ENCODE peak calls at places on chromosomes 5 and 9, in seven cellular contexts. X, P, N, C, B, F and E are unnamed samples.

GRCh38 chr5:82004511-82004910 is 32.7 kb downstream of the ATG10 start:
- DNase-seq in X (no peak), P (no peak), N (no peak), C (no peak), B (no peak), F (no peak), E (no peak)

GRCh38 chr9:85483214-85483613 is 258.5 kb downstream of the AGTPBP1 start:
- DNase-seq in X (no peak), P (peak; percentile 18), N (no peak), C (no peak), B (no peak), F (no peak), E (peak; percentile 6)

GRCh38 chr5:115258001-115258400 is 4.7 kb downstream of the PGGT1B start:
- DNase-seq in X (no peak), P (no peak), N (no peak), C (no peak), B (no peak), F (no peak), E (no peak)

GRCh38 chr9:12497790-12498189 is 195.4 kb upstream of the TYRP1 start:
- DNase-seq in X (no peak), P (no peak), N (no peak), C (no peak), B (no peak), F (no peak), E (no peak)

GRCh38 chr5:154967419-154968024 is 26.6 kb downstream of the MRPL22 start:
- DNase-seq in X (no peak), P (no peak), N (peak; percentile 30), C (peak; percentile 22), B (no peak), F (no peak), E (peak; percentile 42)

GRCh38 chr5:180950291-180950949 is 38.2 kb upstream of the BTNL3 start:
- DNase-seq in X (no peak), P (no peak), N (no peak), C (no peak), B (no peak), F (no peak), E (no peak)

GRCh38 chr9:37999501-38000189 is 69.4 kb downstream of the SHB start:
- DNase-seq in X (no peak), P (no peak), N (no peak), C (no peak), B (no peak), F (no peak), E (no peak)

GRCh38 chr5:146765089-146765832 is 113.3 kb downstream of the PPP2R2B start:
- DNase-seq in X (no peak), P (no peak), N (no peak), C (no peak), B (no peak), F (no peak), E (no peak)

GRCh38 chr5:123084730-123085605 is 4.1 kb upstream of the PRDM6 start:
- DNase-seq in X (no peak), P (no peak), N (no peak), C (no peak), B (no peak), F (no peak), E (no peak)

GRCh38 chr5:101995585-101995984 is 300.5 kb downstream of the SLCO4C1 start:
- DNase-seq in X (no peak), P (no peak), N (no peak), C (no peak), B (no peak), F (no peak), E (peak; percentile 9)

GRCh38 chr9:120242397-120242796 is 337.6 kb downstream of the CDK5RAP2 start:
- DNase-seq in X (no peak), P (no peak), N (no peak), C (no peak), B (no peak), F (no peak), E (no peak)
- TF ChIP-seq JUND in X (no peak), P (no peak), N (no peak), C (no peak), B (no peak), F (no peak), E (no peak)

GRCh38 chr5:151079838-151080619 is 805 bp downstream of the TNIP1 start:
- DNase-seq in X (no peak), P (no peak), N (peak; percentile 52), C (peak; percentile 25), B (no peak), F (no peak), E (no peak)
- TF ChIP-seq JUND in X (no peak), P (no peak), N (no peak), C (no peak), B (no peak), F (no peak), E (no peak)

GRCh38 chr5:28404363-28405071 is 1366.1 kb upstream of the CDH9 start:
- DNase-seq in X (no peak), P (no peak), N (no peak), C (no peak), B (no peak), F (no peak), E (no peak)

GRCh38 chr5:28399211-28399610 is 1360.8 kb upstream of the CDH9 start:
- DNase-seq in X (no peak), P (no peak), N (no peak), C (no peak), B (no peak), F (no peak), E (no peak)

GRCh38 chr5:28400076-28400475 is 1361.7 kb upstream of the CDH9 start:
- DNase-seq in X (no peak), P (no peak), N (no peak), C (no peak), B (no peak), F (no peak), E (no peak)

GRCh38 chr5:28403846-28404245 is 1365.5 kb upstream of the CDH9 start:
- DNase-seq in X (no peak), P (no peak), N (no peak), C (no peak), B (no peak), F (no peak), E (peak; percentile 41)

DNA sequence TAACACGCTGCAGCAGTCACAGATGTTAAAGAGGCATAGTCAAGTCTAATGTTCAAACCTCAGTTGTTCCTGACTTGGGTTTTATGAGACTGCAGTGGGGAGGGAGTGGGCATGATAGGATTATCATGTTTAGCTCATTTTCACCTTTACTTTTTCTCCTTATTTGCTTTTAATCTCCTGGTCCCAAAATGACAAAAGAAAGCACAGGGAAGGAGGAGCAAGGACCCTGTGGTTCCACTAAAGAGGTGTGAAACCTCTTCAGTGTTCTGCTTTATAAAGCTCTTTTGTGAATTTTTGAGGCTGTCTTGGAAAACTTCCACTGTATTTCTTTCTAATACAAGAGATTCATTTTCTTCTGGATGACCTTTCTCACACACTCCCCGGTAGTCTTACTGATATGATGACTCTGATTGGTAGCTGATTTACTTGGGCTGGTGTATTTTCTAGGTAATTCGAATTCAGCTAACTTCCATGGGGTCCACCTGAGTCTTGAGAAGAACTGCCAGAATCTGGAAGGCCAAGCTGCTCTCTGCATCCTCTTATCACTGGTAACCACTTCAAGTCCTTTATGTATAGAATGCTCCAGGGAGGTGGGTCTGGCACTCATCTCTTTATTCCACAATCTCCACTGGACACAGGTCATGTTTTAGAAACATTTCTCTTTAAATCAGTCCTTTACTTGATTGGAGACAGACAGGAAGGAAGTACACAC is 1364.4 kb upstream of the CDH9 start:
- DNase-seq in X (no peak), P (no peak), N (no peak), C (no peak), B (no peak), F (no peak), E (no peak)
- TF ChIP-seq JUND in X (no peak), P (no peak), N (no peak), C (no peak), B (no peak), F (no peak), E (no peak)

GRCh38 chr5:18220631-18221030 is 586.4 kb downstream of the TAF11L14 start:
- DNase-seq in X (no peak), P (no peak), N (no peak), C (no peak), B (no peak), F (no peak), E (no peak)
- TF ChIP-seq JUND in X (no peak), P (no peak), N (no peak), C (no peak), B (no peak), F (no peak), E (no peak)

GRCh38 chr5:14859980-14860379 is 11.6 kb downstream of the ANKH start:
- DNase-seq in X (no peak), P (no peak), N (no peak), C (no peak), B (no peak), F (no peak), E (no peak)

GRCh38 chr5:14861123-14861757 is 10.3 kb downstream of the ANKH start:
- DNase-seq in X (no peak), P (no peak), N (no peak), C (no peak), B (no peak), F (no peak), E (no peak)

GRCh38 chr5:14864181-14864812 is 7.3 kb downstream of the ANKH start:
- DNase-seq in X (no peak), P (no peak), N (no peak), C (no peak), B (no peak), F (no peak), E (no peak)

GRCh38 chr5:14859150-14859549 is 12.4 kb downstream of the ANKH start:
- DNase-seq in X (no peak), P (no peak), N (no peak), C (no peak), B (no peak), F (no peak), E (no peak)

DNA sequence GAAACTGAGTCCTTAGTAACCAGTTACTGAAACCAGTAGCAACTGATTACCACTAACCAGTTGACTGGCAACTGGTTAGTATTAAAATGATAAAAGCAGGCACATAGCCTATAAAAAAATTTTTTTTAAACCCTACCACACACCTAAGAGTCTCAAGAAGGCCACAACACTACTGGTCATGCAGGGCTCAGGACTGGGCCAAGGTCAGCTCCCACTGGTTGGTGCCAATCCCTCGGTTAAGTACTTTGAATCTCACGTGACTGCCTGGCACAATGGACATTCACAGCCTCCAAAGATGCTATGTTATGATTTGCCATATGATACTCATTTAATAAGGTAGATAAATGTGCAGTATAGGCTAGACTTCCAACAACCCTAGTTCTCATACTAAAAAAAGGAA is 8.5 kb downstream of the ANKH start:
- DNase-seq in X (no peak), P (no peak), N (no peak), C (no peak), B (no peak), F (no peak), E (no peak)
- TF ChIP-seq JUND in X (no peak), P (no peak), N (no peak), C (no peak), B (no peak), F (no peak), E (no peak)